ENCODE peak calls at places on chromosomes 6 and 20, in five cellular contexts. X is esophagus squamous epithelium, R is HCT116, E is tibial nerve, L is sigmoid colon. S is an unnamed sample.

GRCh38 chr6:154247119-154247814 is 109.3 kb downstream of the IPCEF1 start:
- DNase-seq in X (no peak), R (no peak), E (no peak), L (no peak), S (no peak)

GRCh38 chr6:24606200-24606599 is 39.8 kb downstream of the KIAA0319 start:
- DNase-seq in X (no peak), R (no peak), E (no peak), L (no peak), S (no peak)

GRCh38 chr20:19903168-19903676 is 113.9 kb upstream of the NAA20 start:
- DNase-seq in X (no peak), R (no peak), E (no peak), L (peak), S (no peak)

GRCh38 chr6:69994251-69994650 is 127.9 kb downstream of the COL19A1 start:
- DNase-seq in X (no peak), R (no peak), E (no peak), L (no peak), S (no peak)

GRCh38 chr20:57413990-57414389 is 22.8 kb downstream of the RBM38 start:
- DNase-seq in X (no peak), R (no peak), E (no peak), L (no peak), S (no peak)

GRCh38 chr6:132392792-132393191 is 8.5 kb downstream of the MOXD1 start:
- DNase-seq in X (no peak), R (peak), E (no peak), L (no peak), S (no peak)

GRCh38 chr6:77450924-77451323 is 12.4 kb downstream of the HTR1B start:
- DNase-seq in X (no peak), R (no peak), E (no peak), L (no peak), S (no peak)

GRCh38 chr6:112690497-112691202 is 343.5 kb downstream of the RFPL4B start:
- DNase-seq in X (no peak), R (no peak), E (no peak), L (no peak), S (no peak)

GRCh38 chr6:99768166-99768565 is 161.5 kb downstream of the PRDM13 start:
- DNase-seq in X (no peak), R (no peak), E (no peak), L (no peak), S (no peak)

GRCh38 chr20:44370639-44371218 is 15.2 kb downstream of the HNF4A start:
- DNase-seq in X (no peak), R (no peak), E (no peak), L (no peak), S (peak)

GRCh38 chr6:13331516-13332348 is 3.4 kb upstream of the TBC1D7 start:
- DNase-seq in X (no peak), R (peak), E (no peak), L (no peak), S (no peak)

GRCh38 chr20:41037172-41037571 is 8.6 kb downstream of the TOP1 start:
- DNase-seq in X (no peak), R (no peak), E (no peak), L (no peak), S (no peak)

GRCh38 chr20:905396-905961 is 10.7 kb downstream of the ANGPT4 start:
- DNase-seq in X (no peak), R (no peak), E (no peak), L (no peak), S (no peak)

DNA sequence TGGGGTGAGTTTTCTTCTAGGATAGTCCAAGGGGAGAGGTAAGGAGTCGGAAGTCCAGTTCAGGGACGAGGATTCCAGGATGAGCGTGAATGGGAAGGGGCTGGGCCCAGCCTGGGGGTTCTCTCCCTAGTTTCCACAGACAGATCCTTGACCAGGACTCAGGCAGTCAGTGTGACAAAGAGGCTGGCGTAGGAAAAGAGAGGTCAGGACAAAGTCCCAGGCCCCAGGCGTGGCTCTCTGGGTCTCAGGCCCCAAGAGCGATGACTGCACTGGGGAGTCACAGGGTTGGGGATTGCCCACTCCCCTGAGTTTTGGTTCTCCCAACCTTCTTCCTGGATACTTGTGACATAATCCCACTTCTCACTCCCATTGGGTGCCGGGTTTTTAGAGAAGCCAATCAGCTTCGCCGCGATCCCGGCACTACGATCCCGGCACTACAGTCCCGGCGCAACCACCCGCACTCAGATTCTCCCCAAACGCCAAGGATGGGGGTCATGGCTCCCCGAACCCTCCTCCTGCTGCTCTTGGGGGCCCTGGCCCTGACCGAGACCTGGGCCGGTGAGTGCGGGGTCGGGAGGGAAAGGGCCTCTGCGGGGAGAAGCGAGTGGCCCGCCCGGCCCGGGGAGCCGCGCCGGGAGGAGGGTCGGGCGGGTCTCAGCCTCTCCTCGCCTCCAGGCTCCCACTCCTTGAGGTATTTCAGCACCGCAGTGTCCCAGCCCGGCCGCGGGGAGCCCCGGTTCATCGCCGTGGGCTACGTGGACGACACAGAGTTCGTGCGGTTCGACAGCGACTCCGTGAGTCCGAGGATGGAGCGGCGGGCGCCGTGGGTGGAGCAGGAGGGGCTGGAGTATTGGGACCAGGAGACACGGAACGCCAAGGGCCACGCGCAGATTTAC is 46.2 kb upstream of the TRIM26 start:
- DNase-seq in X (no peak), R (peak), E (peak), L (peak), S (peak)
- TF ChIP-seq CTCF in X (no peak), R (peak), E (peak), L (peak), S (no peak)

GRCh38 chr20:35637266-35637665 is 21.6 kb downstream of the SPAG4 start:
- DNase-seq in X (no peak), R (no peak), E (no peak), L (no peak), S (no peak)
- H3K4me3 ChIP-seq in X (no peak), R (no peak), E (no peak), L (no peak), S (no peak)

GRCh38 chr6:135219346-135219745 is 38.2 kb downstream of the MYB start:
- DNase-seq in X (no peak), R (no peak), E (no peak), L (no peak), S (no peak)
- TF ChIP-seq POLR2A in X (no peak), R (no peak), E (no peak), L (no peak), S (no peak)

GRCh38 chr6:44115866-44116265 is 11.4 kb downstream of the MRPL14 start:
- DNase-seq in X (no peak), R (no peak), E (no peak), L (no peak), S (no peak)

GRCh38 chr6:44111434-44112417 is 15.5 kb downstream of the MRPL14 start:
- DNase-seq in X (no peak), R (no peak), E (no peak), L (no peak), S (no peak)

GRCh38 chr6:44110005-44110681 is 17.1 kb downstream of the MRPL14 start:
- DNase-seq in X (no peak), R (no peak), E (no peak), L (no peak), S (no peak)

GRCh38 chr6:44110966-44111365 is 16.3 kb downstream of the MRPL14 start:
- DNase-seq in X (no peak), R (no peak), E (no peak), L (no peak), S (no peak)

GRCh38 chr6:44113396-44113795 is 13.9 kb downstream of the MRPL14 start:
- DNase-seq in X (no peak), R (no peak), E (no peak), L (no peak), S (no peak)
- TF ChIP-seq CTCF in X (no peak), R (peak), E (no peak), L (no peak), S (no peak)

GRCh38 chr6:141829566-141829965 is 303.2 kb upstream of the GJE1 start:
- DNase-seq in X (no peak), R (no peak), E (no peak), L (no peak), S (no peak)
- H3K4me3 ChIP-seq in X (no peak), R (no peak), E (no peak), L (no peak), S (no peak)

GRCh38 chr6:107846262-107846795 is 22.2 kb upstream of the SCML4 start:
- DNase-seq in X (no peak), R (no peak), E (no peak), L (no peak), S (no peak)
- TF ChIP-seq POLR2A in X (no peak), R (no peak), E (no peak), L (no peak), S (no peak)

GRCh38 chr6:150342126-150342525 is 26.7 kb upstream of the IYD start:
- DNase-seq in X (no peak), R (no peak), E (no peak), L (no peak), S (no peak)
- TF ChIP-seq CTCF in X (no peak), R (no peak), E (no peak), L (no peak), S (no peak)

GRCh38 chr20:53445276-53445675 is 148.4 kb downstream of the ZNF217 start:
- DNase-seq in X (no peak), R (no peak), E (no peak), L (no peak), S (no peak)
- H3K4me3 ChIP-seq in X (no peak), R (no peak), E (no peak), L (no peak), S (no peak)